ENCODE peak calls at places on chromosomes 6 and 20, in eight cellular contexts. K, H, B, C, Z, J, T and W are unnamed samples.

GRCh38 chr6:81682238-81682795 is 70.2 kb downstream of the TENT5A start:
- DNase-seq in K (peak; percentile 11), H (no peak), B (no peak), C (no peak), Z (no peak), J (no peak), T (no peak), W (no peak)

GRCh38 chr6:38350882-38351281 is 288.8 kb downstream of the BTBD9 start:
- DNase-seq in K (peak; percentile 73), H (peak; percentile 58), B (no peak), C (no peak), Z (no peak), J (peak; percentile 50), T (no peak), W (no peak)

GRCh38 chr6:72911463-72912153 is 289.7 kb downstream of the KCNQ5 start:
- DNase-seq in K (peak; percentile 63), H (no peak), B (no peak), C (no peak), Z (no peak), J (no peak), T (peak; percentile 2), W (peak; percentile 18)

GRCh38 chr20:1798982-1799381 is 96.2 kb upstream of the SIRPA start:
- DNase-seq in K (no peak), H (no peak), B (no peak), C (no peak), Z (no peak), J (no peak), T (no peak), W (no peak)

GRCh38 chr6:136886110-136886509 is 36.0 kb upstream of the SLC35D3 start:
- DNase-seq in K (no peak), H (peak; percentile 12), B (no peak), C (no peak), Z (no peak), J (no peak), T (no peak), W (no peak)

GRCh38 chr20:48131581-48131980 is 346.3 kb upstream of the SULF2 start:
- DNase-seq in K (peak; percentile 88), H (no peak), B (no peak), C (no peak), Z (no peak), J (peak; percentile 29), T (peak; percentile 16), W (no peak)

GRCh38 chr20:54204063-54204462 is 3.8 kb upstream of the PFDN4 start:
- DNase-seq in K (no peak), H (no peak), B (no peak), C (no peak), Z (no peak), J (no peak), T (no peak), W (no peak)

GRCh38 chr6:88586371-88587157 is 376.9 kb downstream of the RNGTT start:
- DNase-seq in K (no peak), H (peak; percentile 50), B (no peak), C (no peak), Z (no peak), J (peak; percentile 31), T (no peak), W (no peak)

GRCh38 chr20:43778375-43778774 is 51.6 kb upstream of the GTSF1L start:
- DNase-seq in K (no peak), H (no peak), B (no peak), C (no peak), Z (no peak), J (no peak), T (no peak), W (no peak)

GRCh38 chr20:19784511-19785172 is 26.6 kb downstream of the RIN2 start:
- DNase-seq in K (peak; percentile 84), H (peak; percentile 88), B (peak; percentile 4), C (no peak), Z (no peak), J (peak; percentile 77), T (peak; percentile 72), W (peak; percentile 65)

GRCh38 chr6:24385536-24386269 is 17.0 kb upstream of the MRS2 start:
- DNase-seq in K (no peak), H (no peak), B (no peak), C (no peak), Z (no peak), J (no peak), T (no peak), W (no peak)